ENCODE peak calls at places on chromosomes 16 and 17, in nine cellular contexts. One of them, this sample, is unnamed.

GRCh38 chr17:41404024-41404651 is 6.7 kb upstream of the KRT31 start:
- DNase-seq in heart left ventricle: no peak
- DNase-seq in GM23338: no peak
- DNase-seq in LNCaP clone FGC: no peak
- DNase-seq in GM20000: no peak
- DNase-seq in neural progenitor cell: no peak
- DNase-seq in IMR-90: peak
- DNase-seq in AG10803: peak
- DNase-seq in choroid plexus epithelial cell: peak
- DNase-seq in this sample: peak

GRCh38 chr17:82862758-82863645 is 23.2 kb upstream of the ZNF750 start:
- DNase-seq in heart left ventricle: peak
- DNase-seq in GM23338: no peak
- DNase-seq in LNCaP clone FGC: no peak
- DNase-seq in GM20000: no peak
- DNase-seq in neural progenitor cell: peak
- DNase-seq in IMR-90: no peak
- DNase-seq in AG10803: no peak
- DNase-seq in choroid plexus epithelial cell: no peak
- DNase-seq in this sample: no peak

GRCh38 chr16:80527297-80527696 is 13.5 kb upstream of the DYNLRB2 start:
- DNase-seq in heart left ventricle: no peak
- DNase-seq in GM23338: peak
- DNase-seq in LNCaP clone FGC: no peak
- DNase-seq in GM20000: peak
- DNase-seq in neural progenitor cell: peak
- DNase-seq in IMR-90: peak
- DNase-seq in AG10803: peak
- DNase-seq in choroid plexus epithelial cell: peak
- DNase-seq in this sample: peak

GRCh38 chr17:39867084-39867890 is 715 bp upstream of the ZPBP2 start:
- DNase-seq in heart left ventricle: no peak
- DNase-seq in GM23338: no peak
- DNase-seq in LNCaP clone FGC: no peak
- DNase-seq in GM20000: peak
- DNase-seq in neural progenitor cell: no peak
- DNase-seq in IMR-90: no peak
- DNase-seq in AG10803: no peak
- DNase-seq in choroid plexus epithelial cell: no peak
- DNase-seq in this sample: no peak

GRCh38 chr17:73973881-73974409 is 229.5 kb upstream of the RPL38 start:
- DNase-seq in heart left ventricle: peak
- DNase-seq in GM23338: no peak
- DNase-seq in LNCaP clone FGC: no peak
- DNase-seq in GM20000: no peak
- DNase-seq in neural progenitor cell: no peak
- DNase-seq in IMR-90: no peak
- DNase-seq in AG10803: no peak
- DNase-seq in choroid plexus epithelial cell: no peak
- DNase-seq in this sample: no peak

GRCh38 chr17:20179031-20179430 is 169.9 kb downstream of the SPECC1 start:
- DNase-seq in heart left ventricle: no peak
- DNase-seq in GM23338: no peak
- DNase-seq in LNCaP clone FGC: no peak
- DNase-seq in GM20000: no peak
- DNase-seq in neural progenitor cell: no peak
- DNase-seq in IMR-90: no peak
- DNase-seq in AG10803: no peak
- DNase-seq in choroid plexus epithelial cell: no peak
- DNase-seq in this sample: no peak

GRCh38 chr16:68040506-68041288 is 17.6 kb downstream of the DUS2 start:
- DNase-seq in heart left ventricle: peak
- DNase-seq in GM23338: peak
- DNase-seq in LNCaP clone FGC: peak
- DNase-seq in GM20000: peak
- DNase-seq in neural progenitor cell: peak
- DNase-seq in IMR-90: peak
- DNase-seq in AG10803: peak
- DNase-seq in choroid plexus epithelial cell: peak
- DNase-seq in this sample: peak

GRCh38 chr16:49189286-49189685 is 92.4 kb downstream of the CBLN1 start:
- DNase-seq in heart left ventricle: no peak
- DNase-seq in GM23338: no peak
- DNase-seq in LNCaP clone FGC: no peak
- DNase-seq in GM20000: no peak
- DNase-seq in neural progenitor cell: no peak
- DNase-seq in IMR-90: no peak
- DNase-seq in AG10803: no peak
- DNase-seq in choroid plexus epithelial cell: no peak
- DNase-seq in this sample: peak

GRCh38 chr17:40596261-40596919 is 31.1 kb upstream of the CCR7 start:
- DNase-seq in heart left ventricle: no peak
- DNase-seq in GM23338: peak
- DNase-seq in LNCaP clone FGC: peak
- DNase-seq in GM20000: no peak
- DNase-seq in neural progenitor cell: no peak
- DNase-seq in IMR-90: peak
- DNase-seq in AG10803: no peak
- DNase-seq in choroid plexus epithelial cell: no peak
- DNase-seq in this sample: no peak

GRCh38 chr17:74526681-74527080 is 4.6 kb downstream of the CD300LB start:
- DNase-seq in heart left ventricle: no peak
- DNase-seq in GM23338: no peak
- DNase-seq in LNCaP clone FGC: no peak
- DNase-seq in GM20000: no peak
- DNase-seq in neural progenitor cell: no peak
- DNase-seq in IMR-90: no peak
- DNase-seq in AG10803: no peak
- DNase-seq in choroid plexus epithelial cell: no peak
- DNase-seq in this sample: no peak

GRCh38 chr17:47265983-47266541 is 12.4 kb downstream of the ITGB3 start:
- DNase-seq in heart left ventricle: peak
- DNase-seq in GM23338: no peak
- DNase-seq in LNCaP clone FGC: no peak
- DNase-seq in GM20000: no peak
- DNase-seq in neural progenitor cell: no peak
- DNase-seq in IMR-90: peak
- DNase-seq in AG10803: peak
- DNase-seq in choroid plexus epithelial cell: peak
- DNase-seq in this sample: peak

GRCh38 chr17:52124561-52124960 is 34.0 kb downstream of the CA10 start:
- DNase-seq in heart left ventricle: no peak
- DNase-seq in GM23338: no peak
- DNase-seq in LNCaP clone FGC: no peak
- DNase-seq in GM20000: no peak
- DNase-seq in neural progenitor cell: no peak
- DNase-seq in IMR-90: no peak
- DNase-seq in AG10803: no peak
- DNase-seq in choroid plexus epithelial cell: no peak
- DNase-seq in this sample: peak

GRCh38 chr17:21039839-21040575 is 2.8 kb downstream of the USP22 start:
- DNase-seq in heart left ventricle: no peak
- DNase-seq in GM23338: peak
- DNase-seq in LNCaP clone FGC: peak
- DNase-seq in GM20000: no peak
- DNase-seq in neural progenitor cell: peak
- DNase-seq in IMR-90: peak
- DNase-seq in AG10803: peak
- DNase-seq in choroid plexus epithelial cell: peak
- DNase-seq in this sample: peak

GRCh38 chr16:56780646-56781045 is 50.7 kb downstream of the NUP93 start:
- DNase-seq in heart left ventricle: no peak
- DNase-seq in GM23338: no peak
- DNase-seq in LNCaP clone FGC: no peak
- DNase-seq in GM20000: no peak
- DNase-seq in neural progenitor cell: no peak
- DNase-seq in IMR-90: no peak
- DNase-seq in AG10803: peak
- DNase-seq in choroid plexus epithelial cell: peak
- DNase-seq in this sample: no peak

GRCh38 chr16:30166202-30166902 is 17.1 kb upstream of the CORO1A start:
- DNase-seq in heart left ventricle: no peak
- DNase-seq in GM23338: no peak
- DNase-seq in LNCaP clone FGC: no peak
- DNase-seq in GM20000: peak
- DNase-seq in neural progenitor cell: no peak
- DNase-seq in IMR-90: no peak
- DNase-seq in AG10803: no peak
- DNase-seq in choroid plexus epithelial cell: no peak
- DNase-seq in this sample: no peak

GRCh38 chr16:12449795-12450194 is 353.9 kb downstream of the CPPED1 start:
- DNase-seq in heart left ventricle: no peak
- DNase-seq in GM23338: no peak
- DNase-seq in LNCaP clone FGC: no peak
- DNase-seq in GM20000: no peak
- DNase-seq in neural progenitor cell: no peak
- DNase-seq in IMR-90: peak
- DNase-seq in AG10803: no peak
- DNase-seq in choroid plexus epithelial cell: peak
- DNase-seq in this sample: peak

GRCh38 chr17:32111141-32111771 is 31.0 kb upstream of the RHOT1 start:
- DNase-seq in heart left ventricle: peak
- DNase-seq in GM23338: peak
- DNase-seq in LNCaP clone FGC: no peak
- DNase-seq in GM20000: no peak
- DNase-seq in neural progenitor cell: peak
- DNase-seq in IMR-90: peak
- DNase-seq in AG10803: no peak
- DNase-seq in choroid plexus epithelial cell: peak
- DNase-seq in this sample: peak

GRCh38 chr17:2042355-2042929 is 620 bp downstream of the OVCA2 start:
- DNase-seq in heart left ventricle: no peak
- DNase-seq in GM23338: peak
- DNase-seq in LNCaP clone FGC: no peak
- DNase-seq in GM20000: no peak
- DNase-seq in neural progenitor cell: peak
- DNase-seq in IMR-90: no peak
- DNase-seq in AG10803: no peak
- DNase-seq in choroid plexus epithelial cell: peak
- DNase-seq in this sample: no peak

GRCh38 chr16:1188781-1189189 is 35.9 kb downstream of the CACNA1H start:
- DNase-seq in heart left ventricle: peak
- DNase-seq in GM23338: peak
- DNase-seq in LNCaP clone FGC: no peak
- DNase-seq in GM20000: peak
- DNase-seq in neural progenitor cell: peak
- DNase-seq in IMR-90: peak
- DNase-seq in AG10803: peak
- DNase-seq in choroid plexus epithelial cell: peak
- DNase-seq in this sample: peak

GRCh38 chr16:62256406-62256805 is 220.2 kb upstream of the CDH8 start:
- DNase-seq in heart left ventricle: no peak
- DNase-seq in GM23338: peak
- DNase-seq in LNCaP clone FGC: no peak
- DNase-seq in GM20000: no peak
- DNase-seq in neural progenitor cell: peak
- DNase-seq in IMR-90: no peak
- DNase-seq in AG10803: no peak
- DNase-seq in choroid plexus epithelial cell: peak
- DNase-seq in this sample: peak
- TF ChIP-seq CTCF in heart left ventricle: peak
- TF ChIP-seq CTCF in GM23338: peak
- TF ChIP-seq CTCF in LNCaP clone FGC: peak
- TF ChIP-seq CTCF in GM20000: no peak
- TF ChIP-seq CTCF in neural progenitor cell: peak
- TF ChIP-seq CTCF in IMR-90: no peak
- TF ChIP-seq CTCF in AG10803: no peak
- TF ChIP-seq CTCF in choroid plexus epithelial cell: no peak
- TF ChIP-seq CTCF in this sample: peak

DNA sequence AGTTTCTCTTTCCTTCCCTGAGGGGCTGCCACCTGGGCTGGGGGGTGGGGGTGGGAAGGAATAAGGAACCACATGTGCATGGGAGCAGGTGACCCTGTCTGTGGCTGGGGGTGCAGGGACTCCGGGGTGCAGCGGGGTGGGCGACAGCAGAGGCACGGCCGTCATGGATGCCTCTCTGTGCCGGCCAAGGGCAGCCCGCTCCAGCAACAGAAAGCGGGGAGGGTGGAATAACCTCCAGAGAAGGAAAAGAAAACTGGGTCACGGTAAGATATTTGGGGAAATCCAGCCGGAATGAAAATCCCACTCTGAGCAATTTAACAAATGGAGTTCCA is 4.2 kb downstream of the NDUFAF8 start:
- DNase-seq in heart left ventricle: no peak
- DNase-seq in GM23338: no peak
- DNase-seq in LNCaP clone FGC: no peak
- DNase-seq in GM20000: no peak
- DNase-seq in neural progenitor cell: no peak
- DNase-seq in IMR-90: no peak
- DNase-seq in AG10803: no peak
- DNase-seq in choroid plexus epithelial cell: no peak
- DNase-seq in this sample: no peak
- TF ChIP-seq CTCF in heart left ventricle: no peak
- TF ChIP-seq CTCF in GM23338: no peak
- TF ChIP-seq CTCF in LNCaP clone FGC: no peak
- TF ChIP-seq CTCF in GM20000: no peak
- TF ChIP-seq CTCF in neural progenitor cell: no peak
- TF ChIP-seq CTCF in IMR-90: no peak
- TF ChIP-seq CTCF in AG10803: no peak
- TF ChIP-seq CTCF in choroid plexus epithelial cell: no peak
- TF ChIP-seq CTCF in this sample: no peak

DNA sequence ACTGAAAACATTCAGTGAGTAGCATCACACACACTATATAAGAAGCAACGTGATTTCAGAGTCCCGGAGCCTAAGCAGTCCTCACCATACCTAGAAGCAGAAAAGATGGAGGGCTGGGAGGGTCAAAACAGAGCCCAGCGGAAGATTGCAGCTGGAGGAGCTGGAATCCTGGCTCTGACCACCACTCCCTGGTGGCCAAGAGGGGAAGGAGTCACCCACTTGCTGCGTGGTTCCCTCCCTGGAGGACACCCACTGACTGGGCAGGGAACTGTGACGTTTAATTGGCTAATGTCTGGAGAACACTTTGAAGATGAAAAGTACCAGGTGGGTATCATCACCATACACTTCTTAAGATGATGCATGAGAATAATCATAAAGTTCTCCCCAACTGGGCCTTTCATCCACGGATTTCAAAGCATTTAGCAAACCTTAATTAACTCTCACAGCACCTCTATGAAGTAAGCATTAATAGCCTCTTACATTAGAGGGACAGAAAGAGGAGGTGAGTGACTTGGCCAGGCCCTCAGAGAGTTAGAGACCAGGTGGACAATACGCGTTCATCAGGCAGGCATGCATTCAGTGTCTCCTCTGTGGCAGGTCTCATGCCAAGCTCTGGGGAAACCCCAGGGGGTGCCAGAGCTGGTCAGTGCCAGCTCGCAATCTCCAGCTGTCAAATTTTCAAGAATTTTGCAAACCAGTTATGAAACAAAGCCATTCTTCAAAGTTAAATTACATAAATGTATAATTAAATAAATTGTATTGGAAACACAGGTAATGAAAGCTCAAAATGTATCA is 137.9 kb downstream of the AXIN2 start:
- DNase-seq in heart left ventricle: no peak
- DNase-seq in GM23338: peak
- DNase-seq in LNCaP clone FGC: no peak
- DNase-seq in GM20000: no peak
- DNase-seq in neural progenitor cell: no peak
- DNase-seq in IMR-90: no peak
- DNase-seq in AG10803: no peak
- DNase-seq in choroid plexus epithelial cell: no peak
- DNase-seq in this sample: no peak
- TF ChIP-seq CTCF in heart left ventricle: no peak
- TF ChIP-seq CTCF in GM23338: peak
- TF ChIP-seq CTCF in LNCaP clone FGC: no peak
- TF ChIP-seq CTCF in GM20000: no peak
- TF ChIP-seq CTCF in neural progenitor cell: no peak
- TF ChIP-seq CTCF in IMR-90: no peak
- TF ChIP-seq CTCF in AG10803: no peak
- TF ChIP-seq CTCF in choroid plexus epithelial cell: no peak
- TF ChIP-seq CTCF in this sample: no peak

GRCh38 chr17:68656666-68657065 is 55.5 kb upstream of the FAM20A start:
- DNase-seq in heart left ventricle: no peak
- DNase-seq in GM23338: no peak
- DNase-seq in LNCaP clone FGC: no peak
- DNase-seq in GM20000: no peak
- DNase-seq in neural progenitor cell: no peak
- DNase-seq in IMR-90: no peak
- DNase-seq in AG10803: no peak
- DNase-seq in choroid plexus epithelial cell: no peak
- DNase-seq in this sample: no peak
- TF ChIP-seq CTCF in heart left ventricle: no peak
- TF ChIP-seq CTCF in GM23338: no peak
- TF ChIP-seq CTCF in LNCaP clone FGC: no peak
- TF ChIP-seq CTCF in GM20000: no peak
- TF ChIP-seq CTCF in neural progenitor cell: no peak
- TF ChIP-seq CTCF in IMR-90: no peak
- TF ChIP-seq CTCF in AG10803: no peak
- TF ChIP-seq CTCF in choroid plexus epithelial cell: no peak
- TF ChIP-seq CTCF in this sample: no peak

This sample was measured in epithelial cell of esophagus.